ENCODE peak calls at places on chromosome 11, in five cellular contexts. One of them, this sample, is unnamed.

GRCh38 chr11:80285076-80285790 is 844.4 kb upstream of the TENM4 start:
- DNase-seq in H7: no peak
- DNase-seq in K562: no peak
- DNase-seq in stimulated activated CD4-positive, alpha-beta T cell treated with anti-CD3 and anti-CD28 coated beads, Interleukin-15, amount 100 ng/mL, for 48 hours: no peak
- DNase-seq in stimulated activated naive CD4-positive, alpha-beta T cell: no peak
- DNase-seq in this sample: no peak

GRCh38 chr11:47847892-47848635 is at the start of gene NUP160:
- DNase-seq in K562: peak
- DNase-seq in stimulated activated CD4-positive, alpha-beta T cell treated with anti-CD3 and anti-CD28 coated beads, Interleukin-15, amount 100 ng/mL, for 48 hours: peak
- DNase-seq in H7: peak
- DNase-seq in stimulated activated naive CD4-positive, alpha-beta T cell: peak
- DNase-seq in this sample: no peak

GRCh38 chr11:20162824-20163777 is 2.8 kb upstream of the DBX1 start:
- DNase-seq in stimulated activated naive CD4-positive, alpha-beta T cell: peak
- DNase-seq in stimulated activated CD4-positive, alpha-beta T cell treated with anti-CD3 and anti-CD28 coated beads, Interleukin-15, amount 100 ng/mL, for 48 hours: no peak
- DNase-seq in K562: no peak
- DNase-seq in H7: peak
- DNase-seq in this sample: no peak

GRCh38 chr11:33475999-33476398 is 218.8 kb downstream of the HIPK3 start:
- DNase-seq in stimulated activated CD4-positive, alpha-beta T cell treated with anti-CD3 and anti-CD28 coated beads, Interleukin-15, amount 100 ng/mL, for 48 hours: no peak
- DNase-seq in K562: no peak
- DNase-seq in stimulated activated naive CD4-positive, alpha-beta T cell: no peak
- DNase-seq in H7: no peak
- DNase-seq in this sample: peak

GRCh38 chr11:132134322-132134721 is 763.9 kb downstream of the NTM start:
- DNase-seq in stimulated activated CD4-positive, alpha-beta T cell treated with anti-CD3 and anti-CD28 coated beads, Interleukin-15, amount 100 ng/mL, for 48 hours: no peak
- DNase-seq in stimulated activated naive CD4-positive, alpha-beta T cell: no peak
- DNase-seq in H7: no peak
- DNase-seq in K562: no peak
- DNase-seq in this sample: no peak

GRCh38 chr11:20444537-20444936 is 57.0 kb downstream of the PRMT3 start:
- DNase-seq in K562: no peak
- DNase-seq in stimulated activated naive CD4-positive, alpha-beta T cell: no peak
- DNase-seq in stimulated activated CD4-positive, alpha-beta T cell treated with anti-CD3 and anti-CD28 coated beads, Interleukin-15, amount 100 ng/mL, for 48 hours: no peak
- DNase-seq in H7: no peak
- DNase-seq in this sample: no peak

GRCh38 chr11:94675788-94676187 is 92.4 kb upstream of the AMOTL1 start:
- DNase-seq in stimulated activated CD4-positive, alpha-beta T cell treated with anti-CD3 and anti-CD28 coated beads, Interleukin-15, amount 100 ng/mL, for 48 hours: no peak
- DNase-seq in K562: no peak
- DNase-seq in stimulated activated naive CD4-positive, alpha-beta T cell: no peak
- DNase-seq in H7: no peak
- DNase-seq in this sample: no peak

GRCh38 chr11:75105462-75105925 is 8.8 kb upstream of the OR2AT4 start:
- DNase-seq in H7: peak
- DNase-seq in K562: peak
- DNase-seq in stimulated activated CD4-positive, alpha-beta T cell treated with anti-CD3 and anti-CD28 coated beads, Interleukin-15, amount 100 ng/mL, for 48 hours: no peak
- DNase-seq in stimulated activated naive CD4-positive, alpha-beta T cell: no peak
- DNase-seq in this sample: no peak

GRCh38 chr11:92300871-92301270 is 76.3 kb downstream of the FAT3 start:
- DNase-seq in K562: no peak
- DNase-seq in stimulated activated CD4-positive, alpha-beta T cell treated with anti-CD3 and anti-CD28 coated beads, Interleukin-15, amount 100 ng/mL, for 48 hours: no peak
- DNase-seq in stimulated activated naive CD4-positive, alpha-beta T cell: no peak
- DNase-seq in H7: no peak
- DNase-seq in this sample: no peak

GRCh38 chr11:46445192-46445591 is 53.6 kb upstream of the CHRM4 start:
- DNase-seq in H7: no peak
- DNase-seq in stimulated activated CD4-positive, alpha-beta T cell treated with anti-CD3 and anti-CD28 coated beads, Interleukin-15, amount 100 ng/mL, for 48 hours: no peak
- DNase-seq in stimulated activated naive CD4-positive, alpha-beta T cell: no peak
- DNase-seq in K562: no peak
- DNase-seq in this sample: no peak

GRCh38 chr11:100739636-100740035 is 52.5 kb downstream of the ARHGAP42 start:
- DNase-seq in H7: no peak
- DNase-seq in K562: no peak
- DNase-seq in stimulated activated CD4-positive, alpha-beta T cell treated with anti-CD3 and anti-CD28 coated beads, Interleukin-15, amount 100 ng/mL, for 48 hours: no peak
- DNase-seq in stimulated activated naive CD4-positive, alpha-beta T cell: no peak
- DNase-seq in this sample: peak

GRCh38 chr11:8709002-8709672 is 26.5 kb downstream of the RPL27A start:
- DNase-seq in H7: peak
- DNase-seq in stimulated activated CD4-positive, alpha-beta T cell treated with anti-CD3 and anti-CD28 coated beads, Interleukin-15, amount 100 ng/mL, for 48 hours: no peak
- DNase-seq in K562: no peak
- DNase-seq in stimulated activated naive CD4-positive, alpha-beta T cell: no peak
- DNase-seq in this sample: peak

GRCh38 chr11:10694481-10695239 is 1.1 kb upstream of the IRAG1 start:
- DNase-seq in K562: no peak
- DNase-seq in stimulated activated naive CD4-positive, alpha-beta T cell: no peak
- DNase-seq in H7: no peak
- DNase-seq in stimulated activated CD4-positive, alpha-beta T cell treated with anti-CD3 and anti-CD28 coated beads, Interleukin-15, amount 100 ng/mL, for 48 hours: no peak
- DNase-seq in this sample: no peak

GRCh38 chr11:27622541-27623300 is 77.5 kb downstream of the BDNF start:
- DNase-seq in K562: no peak
- DNase-seq in H7: no peak
- DNase-seq in stimulated activated CD4-positive, alpha-beta T cell treated with anti-CD3 and anti-CD28 coated beads, Interleukin-15, amount 100 ng/mL, for 48 hours: no peak
- DNase-seq in stimulated activated naive CD4-positive, alpha-beta T cell: no peak
- DNase-seq in this sample: no peak

GRCh38 chr11:110356769-110357671 is 60.6 kb upstream of the RDX start:
- DNase-seq in stimulated activated naive CD4-positive, alpha-beta T cell: no peak
- DNase-seq in H7: no peak
- DNase-seq in K562: no peak
- DNase-seq in stimulated activated CD4-positive, alpha-beta T cell treated with anti-CD3 and anti-CD28 coated beads, Interleukin-15, amount 100 ng/mL, for 48 hours: no peak
- DNase-seq in this sample: no peak

GRCh38 chr11:2928605-2929510 is at the start of gene PHLDA2:
- DNase-seq in H7: peak
- DNase-seq in stimulated activated naive CD4-positive, alpha-beta T cell: peak
- DNase-seq in K562: peak
- DNase-seq in stimulated activated CD4-positive, alpha-beta T cell treated with anti-CD3 and anti-CD28 coated beads, Interleukin-15, amount 100 ng/mL, for 48 hours: peak
- DNase-seq in this sample: peak

GRCh38 chr11:31655483-31655882 is 145.9 kb downstream of the ELP4 start:
- DNase-seq in stimulated activated CD4-positive, alpha-beta T cell treated with anti-CD3 and anti-CD28 coated beads, Interleukin-15, amount 100 ng/mL, for 48 hours: no peak
- DNase-seq in stimulated activated naive CD4-positive, alpha-beta T cell: no peak
- DNase-seq in H7: no peak
- DNase-seq in K562: no peak
- DNase-seq in this sample: no peak

GRCh38 chr11:110069158-110069737 is 23.9 kb upstream of the ZC3H12C start:
- DNase-seq in H7: no peak
- DNase-seq in stimulated activated naive CD4-positive, alpha-beta T cell: no peak
- DNase-seq in K562: no peak
- DNase-seq in stimulated activated CD4-positive, alpha-beta T cell treated with anti-CD3 and anti-CD28 coated beads, Interleukin-15, amount 100 ng/mL, for 48 hours: no peak
- DNase-seq in this sample: no peak

GRCh38 chr11:19200410-19201201 is 1.2 kb downstream of the CSRP3 start:
- DNase-seq in K562: no peak
- DNase-seq in H7: no peak
- DNase-seq in stimulated activated CD4-positive, alpha-beta T cell treated with anti-CD3 and anti-CD28 coated beads, Interleukin-15, amount 100 ng/mL, for 48 hours: no peak
- DNase-seq in stimulated activated naive CD4-positive, alpha-beta T cell: no peak
- DNase-seq in this sample: peak

GRCh38 chr11:76617553-76618265 is 52.8 kb downstream of the LRRC32 start:
- DNase-seq in H7: no peak
- DNase-seq in stimulated activated naive CD4-positive, alpha-beta T cell: no peak
- DNase-seq in stimulated activated CD4-positive, alpha-beta T cell treated with anti-CD3 and anti-CD28 coated beads, Interleukin-15, amount 100 ng/mL, for 48 hours: no peak
- DNase-seq in K562: no peak
- DNase-seq in this sample: no peak

GRCh38 chr11:9754041-9754471 is 90.2 kb downstream of the SWAP70 start:
- DNase-seq in K562: no peak
- DNase-seq in stimulated activated naive CD4-positive, alpha-beta T cell: no peak
- DNase-seq in stimulated activated CD4-positive, alpha-beta T cell treated with anti-CD3 and anti-CD28 coated beads, Interleukin-15, amount 100 ng/mL, for 48 hours: no peak
- DNase-seq in H7: peak
- DNase-seq in this sample: no peak

GRCh38 chr11:129951201-129951882 is 51.3 kb downstream of the PRDM10 start:
- DNase-seq in H7: no peak
- DNase-seq in stimulated activated naive CD4-positive, alpha-beta T cell: no peak
- DNase-seq in stimulated activated CD4-positive, alpha-beta T cell treated with anti-CD3 and anti-CD28 coated beads, Interleukin-15, amount 100 ng/mL, for 48 hours: no peak
- DNase-seq in K562: no peak
- DNase-seq in this sample: no peak

GRCh38 chr11:28903716-28904115 is 795.5 kb downstream of the METTL15 start:
- DNase-seq in H7: no peak
- DNase-seq in stimulated activated naive CD4-positive, alpha-beta T cell: no peak
- DNase-seq in K562: no peak
- DNase-seq in stimulated activated CD4-positive, alpha-beta T cell treated with anti-CD3 and anti-CD28 coated beads, Interleukin-15, amount 100 ng/mL, for 48 hours: no peak
- DNase-seq in this sample: no peak

GRCh38 chr11:77503006-77503405 is 29.1 kb upstream of the PAK1 start:
- DNase-seq in K562: no peak
- DNase-seq in stimulated activated naive CD4-positive, alpha-beta T cell: no peak
- DNase-seq in H7: no peak
- DNase-seq in stimulated activated CD4-positive, alpha-beta T cell treated with anti-CD3 and anti-CD28 coated beads, Interleukin-15, amount 100 ng/mL, for 48 hours: no peak
- DNase-seq in this sample: no peak

GRCh38 chr11:19742595-19743292 is 30.1 kb downstream of the NAV2 start:
- DNase-seq in H7: peak
- DNase-seq in K562: peak
- DNase-seq in stimulated activated CD4-positive, alpha-beta T cell treated with anti-CD3 and anti-CD28 coated beads, Interleukin-15, amount 100 ng/mL, for 48 hours: peak
- DNase-seq in stimulated activated naive CD4-positive, alpha-beta T cell: peak
- DNase-seq in this sample: peak

GRCh38 chr11:59705281-59705680 is 8.4 kb downstream of the OR10V1 start:
- DNase-seq in H7: no peak
- DNase-seq in stimulated activated CD4-positive, alpha-beta T cell treated with anti-CD3 and anti-CD28 coated beads, Interleukin-15, amount 100 ng/mL, for 48 hours: no peak
- DNase-seq in K562: no peak
- DNase-seq in stimulated activated naive CD4-positive, alpha-beta T cell: no peak
- DNase-seq in this sample: no peak

GRCh38 chr11:68002943-68003845 is 703 bp downstream of the UNC93B1 start:
- DNase-seq in K562: peak
- DNase-seq in H7: peak
- DNase-seq in stimulated activated CD4-positive, alpha-beta T cell treated with anti-CD3 and anti-CD28 coated beads, Interleukin-15, amount 100 ng/mL, for 48 hours: no peak
- DNase-seq in stimulated activated naive CD4-positive, alpha-beta T cell: peak
- DNase-seq in this sample: no peak

GRCh38 chr11:11842426-11843008 is 745 bp downstream of the USP47 start:
- DNase-seq in H7: no peak
- DNase-seq in K562: no peak
- DNase-seq in stimulated activated CD4-positive, alpha-beta T cell treated with anti-CD3 and anti-CD28 coated beads, Interleukin-15, amount 100 ng/mL, for 48 hours: peak
- DNase-seq in stimulated activated naive CD4-positive, alpha-beta T cell: peak
- DNase-seq in this sample: peak

GRCh38 chr11:68215087-68215445 is 2.0 kb upstream of the KMT5B start:
- DNase-seq in stimulated activated CD4-positive, alpha-beta T cell treated with anti-CD3 and anti-CD28 coated beads, Interleukin-15, amount 100 ng/mL, for 48 hours: peak
- DNase-seq in stimulated activated naive CD4-positive, alpha-beta T cell: no peak
- DNase-seq in K562: peak
- DNase-seq in H7: peak
- DNase-seq in this sample: no peak

GRCh38 chr11:74849525-74850391 is 99.1 kb downstream of the XRRA1 start:
- DNase-seq in K562: no peak
- DNase-seq in stimulated activated naive CD4-positive, alpha-beta T cell: no peak
- DNase-seq in H7: peak
- DNase-seq in stimulated activated CD4-positive, alpha-beta T cell treated with anti-CD3 and anti-CD28 coated beads, Interleukin-15, amount 100 ng/mL, for 48 hours: no peak
- DNase-seq in this sample: peak

GRCh38 chr11:60344146-60344545 is 17.1 kb downstream of the MS4A6E start:
- DNase-seq in stimulated activated naive CD4-positive, alpha-beta T cell: no peak
- DNase-seq in H7: no peak
- DNase-seq in K562: no peak
- DNase-seq in stimulated activated CD4-positive, alpha-beta T cell treated with anti-CD3 and anti-CD28 coated beads, Interleukin-15, amount 100 ng/mL, for 48 hours: no peak
- DNase-seq in this sample: no peak

GRCh38 chr11:116835042-116835772 is 2.2 kb downstream of the APOA1 start:
- DNase-seq in K562: peak
- DNase-seq in H7: peak
- DNase-seq in stimulated activated naive CD4-positive, alpha-beta T cell: peak
- DNase-seq in stimulated activated CD4-positive, alpha-beta T cell treated with anti-CD3 and anti-CD28 coated beads, Interleukin-15, amount 100 ng/mL, for 48 hours: no peak
- DNase-seq in this sample: no peak

GRCh38 chr11:104164028-104164520 is at the start of gene PDGFD:
- DNase-seq in K562: no peak
- DNase-seq in stimulated activated CD4-positive, alpha-beta T cell treated with anti-CD3 and anti-CD28 coated beads, Interleukin-15, amount 100 ng/mL, for 48 hours: no peak
- DNase-seq in stimulated activated naive CD4-positive, alpha-beta T cell: no peak
- DNase-seq in H7: peak
- DNase-seq in this sample: peak

GRCh38 chr11:82675838-82676237 is 57.8 kb downstream of the FAM181B start:
- DNase-seq in K562: no peak
- DNase-seq in stimulated activated CD4-positive, alpha-beta T cell treated with anti-CD3 and anti-CD28 coated beads, Interleukin-15, amount 100 ng/mL, for 48 hours: no peak
- DNase-seq in stimulated activated naive CD4-positive, alpha-beta T cell: no peak
- DNase-seq in H7: no peak
- DNase-seq in this sample: no peak

GRCh38 chr11:113189909-113190667 is 124.3 kb upstream of the TTC12 start:
- DNase-seq in stimulated activated naive CD4-positive, alpha-beta T cell: no peak
- DNase-seq in H7: no peak
- DNase-seq in stimulated activated CD4-positive, alpha-beta T cell treated with anti-CD3 and anti-CD28 coated beads, Interleukin-15, amount 100 ng/mL, for 48 hours: no peak
- DNase-seq in K562: peak
- DNase-seq in this sample: peak

GRCh38 chr11:11034476-11034875 is 176.6 kb upstream of the ZBED5 start:
- DNase-seq in H7: no peak
- DNase-seq in K562: no peak
- DNase-seq in stimulated activated naive CD4-positive, alpha-beta T cell: no peak
- DNase-seq in stimulated activated CD4-positive, alpha-beta T cell treated with anti-CD3 and anti-CD28 coated beads, Interleukin-15, amount 100 ng/mL, for 48 hours: no peak
- DNase-seq in this sample: no peak

GRCh38 chr11:17354070-17354924 is 2.7 kb downstream of the NCR3LG1 start:
- DNase-seq in stimulated activated CD4-positive, alpha-beta T cell treated with anti-CD3 and anti-CD28 coated beads, Interleukin-15, amount 100 ng/mL, for 48 hours: peak
- DNase-seq in stimulated activated naive CD4-positive, alpha-beta T cell: peak
- DNase-seq in H7: peak
- DNase-seq in K562: peak
- DNase-seq in this sample: peak

This sample was measured in fibroblast of the conjunctiva.